ENCODE peak calls at places on chromosome 16, in six cellular contexts. H is stomach, W is esophagus squamous epithelium, Q is suprapubic skin, U is body of pancreas, R is heart left ventricle. T is an unnamed sample.

GRCh38 chr16:814974-815373 is 14.4 kb upstream of the GNG13 start:
- DNase-seq in Q (no peak), W (no peak), H (no peak), R (no peak), U (no peak), T (peak; percentile 92)

GRCh38 chr16:11610121-11610505 is 23.4 kb upstream of the LITAF start:
- DNase-seq in Q (no peak), W (no peak), H (no peak), R (no peak), U (no peak), T (no peak)

GRCh38 chr16:86806838-86807351 is 228.5 kb downstream of the FOXL1 start:
- DNase-seq in R (no peak), U (no peak), Q (no peak), W (no peak), H (no peak), T (no peak)

GRCh38 chr16:48382131-48382530 is 3.1 kb downstream of the SIAH1 start:
- DNase-seq in W (no peak), U (no peak), R (no peak), H (no peak), Q (no peak), T (no peak)

GRCh38 chr16:7364054-7364407 is 31.4 kb downstream of the RBFOX1 start:
- DNase-seq in W (no peak), H (no peak), U (no peak), R (no peak), Q (no peak), T (no peak)

GRCh38 chr16:79402356-79402755 is 198.2 kb downstream of the MAF start:
- DNase-seq in W (no peak), Q (no peak), H (peak; percentile 86), U (peak; percentile 17), R (no peak), T (no peak)

GRCh38 chr16:17019366-17019765 is 451.4 kb downstream of the XYLT1 start:
- DNase-seq in H (no peak), W (no peak), U (no peak), R (no peak), Q (no peak), T (no peak)

GRCh38 chr16:27252206-27252585 is 16.4 kb downstream of the NSMCE1 start:
- DNase-seq in H (no peak), R (no peak), U (no peak), W (no peak), Q (no peak), T (no peak)

GRCh38 chr16:51431517-51432241 is 280.6 kb upstream of the SALL1 start:
- DNase-seq in W (no peak), U (peak; percentile 73), R (no peak), H (no peak), Q (no peak), T (peak; percentile 10)

GRCh38 chr16:52446076-52446475 is 100.9 kb downstream of the TOX3 start:
- DNase-seq in U (no peak), W (no peak), R (no peak), Q (no peak), H (no peak), T (no peak)

GRCh38 chr16:22220076-22220453 is 14.0 kb downstream of the EEF2K start:
- DNase-seq in Q (no peak), R (peak; percentile 80), U (peak; percentile 41), W (no peak), H (no peak), T (no peak)

GRCh38 chr16:50153648-50154368 is 702 bp downstream of the TENT4B start:
- DNase-seq in W (no peak), Q (peak; percentile 80), U (peak; percentile 31), R (peak; percentile 75), H (no peak), T (peak; percentile 55)

GRCh38 chr16:14560523-14560922 is 69.5 kb downstream of the PARN start:
- DNase-seq in W (no peak), Q (no peak), R (no peak), H (no peak), U (no peak), T (no peak)

GRCh38 chr16:53098526-53099317 is 43.9 kb downstream of the CHD9 start:
- DNase-seq in H (peak; percentile 76), U (peak; percentile 72), W (peak; percentile 39), Q (peak; percentile 89), R (peak; percentile 90), T (peak; percentile 54)

GRCh38 chr16:72673118-72673517 is 374.8 kb downstream of the ZFHX3 start:
- DNase-seq in R (no peak), W (no peak), H (no peak), U (no peak), Q (no peak), T (no peak)

GRCh38 chr16:53743149-53743566 is 39.2 kb downstream of the FTO start:
- DNase-seq in W (no peak), U (no peak), R (no peak), H (no peak), Q (no peak), T (no peak)

GRCh38 chr16:47045023-47045422 is 71.5 kb upstream of the DNAJA2 start:
- DNase-seq in H (no peak), U (no peak), W (no peak), R (no peak), Q (no peak), T (no peak)

GRCh38 chr16:65489531-65490023 is 367.7 kb upstream of the CDH11 start:
- DNase-seq in H (no peak), Q (no peak), R (no peak), U (no peak), W (no peak), T (no peak)

GRCh38 chr16:6218855-6219254 is 1113.8 kb upstream of the RBFOX1 start:
- DNase-seq in R (no peak), Q (no peak), H (no peak), W (no peak), U (no peak), T (no peak)

GRCh38 chr16:85522842-85523601 is 90.1 kb upstream of the GSE1 start:
- DNase-seq in H (peak; percentile 75), R (no peak), Q (no peak), W (no peak), U (peak; percentile 56), T (peak; percentile 62)
- TF ChIP-seq POLR2A in H (no peak), R (no peak), Q (no peak), W (no peak), U (no peak), T (no peak)

GRCh38 chr16:70737377-70738082 is 51.7 kb upstream of the MTSS2 start:
- DNase-seq in R (peak; percentile 82), Q (peak; percentile 93), W (no peak), U (peak; percentile 56), H (peak; percentile 55), T (no peak)
- TF ChIP-seq POLR2A in R (peak; percentile 38), Q (no peak), W (peak; percentile 55), U (no peak), H (no peak), T (no peak)

GRCh38 chr16:30756781-30757100 is 5.1 kb downstream of the CFAP119 start:
- DNase-seq in W (no peak), H (no peak), Q (no peak), U (no peak), R (no peak), T (no peak)
- TF ChIP-seq POLR2A in W (no peak), H (no peak), Q (no peak), U (no peak), R (no peak), T (no peak)

GRCh38 chr16:67311607-67312449 is 14.7 kb downstream of the KCTD19 start:
- DNase-seq in Q (no peak), R (no peak), H (no peak), W (no peak), U (no peak), T (peak; percentile 95)
- TF ChIP-seq POLR2A in Q (no peak), R (no peak), H (no peak), W (no peak), U (no peak), T (no peak)

GRCh38 chr16:30923554-30924085 is at the start of gene FBXL19:
- DNase-seq in W (no peak), R (peak; percentile 74), H (no peak), U (peak; percentile 34), Q (no peak), T (no peak)
- TF ChIP-seq POLR2A in W (no peak), R (no peak), H (no peak), U (no peak), Q (no peak), T (peak; percentile 66)

DNA sequence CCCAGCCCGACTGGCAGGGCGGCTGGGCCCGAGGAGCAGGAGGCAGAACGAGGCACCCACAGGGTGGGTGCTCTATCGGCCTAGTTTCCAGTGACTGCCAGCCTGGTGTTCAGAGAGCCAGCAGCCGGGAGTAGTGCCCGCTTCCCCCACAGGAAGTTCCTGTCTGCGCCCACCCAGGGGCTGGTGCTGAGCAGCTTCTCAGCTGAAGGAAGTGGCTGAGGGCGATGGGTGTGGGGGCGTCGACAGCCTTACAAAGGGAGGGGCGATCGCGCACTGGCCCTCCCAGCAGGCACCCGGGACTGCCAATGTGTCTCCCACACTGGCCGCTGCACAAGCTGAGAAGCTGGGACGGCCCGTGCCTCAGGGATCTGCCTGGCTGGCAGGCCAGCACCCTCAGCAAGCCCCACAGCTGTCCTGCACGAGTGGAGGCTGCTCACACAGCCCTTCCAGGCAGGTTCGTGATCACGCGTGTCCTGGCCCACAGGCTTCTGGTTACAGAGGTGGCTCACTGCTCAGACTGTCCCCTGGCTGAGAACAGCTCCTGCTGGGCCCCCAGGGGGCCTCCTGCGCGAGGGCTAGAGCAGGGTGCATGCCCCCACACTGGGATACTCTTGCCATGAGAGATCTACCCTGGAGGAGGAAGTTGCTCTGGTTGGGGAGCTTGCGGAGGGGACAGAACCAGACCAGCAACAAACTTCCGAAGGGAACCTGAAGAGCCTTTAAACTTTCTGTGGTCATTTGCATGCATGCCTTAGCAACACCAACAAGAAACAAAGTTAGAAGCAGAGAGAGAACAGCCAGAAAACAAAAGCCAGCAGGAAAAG is 2.5 kb downstream of the RNF166 start:
- DNase-seq in R (peak; percentile 81), W (no peak), U (no peak), H (peak; percentile 43), Q (no peak), T (no peak)
- TF ChIP-seq POLR2A in R (no peak), W (peak; percentile 24), U (no peak), H (no peak), Q (no peak), T (no peak)

DNA sequence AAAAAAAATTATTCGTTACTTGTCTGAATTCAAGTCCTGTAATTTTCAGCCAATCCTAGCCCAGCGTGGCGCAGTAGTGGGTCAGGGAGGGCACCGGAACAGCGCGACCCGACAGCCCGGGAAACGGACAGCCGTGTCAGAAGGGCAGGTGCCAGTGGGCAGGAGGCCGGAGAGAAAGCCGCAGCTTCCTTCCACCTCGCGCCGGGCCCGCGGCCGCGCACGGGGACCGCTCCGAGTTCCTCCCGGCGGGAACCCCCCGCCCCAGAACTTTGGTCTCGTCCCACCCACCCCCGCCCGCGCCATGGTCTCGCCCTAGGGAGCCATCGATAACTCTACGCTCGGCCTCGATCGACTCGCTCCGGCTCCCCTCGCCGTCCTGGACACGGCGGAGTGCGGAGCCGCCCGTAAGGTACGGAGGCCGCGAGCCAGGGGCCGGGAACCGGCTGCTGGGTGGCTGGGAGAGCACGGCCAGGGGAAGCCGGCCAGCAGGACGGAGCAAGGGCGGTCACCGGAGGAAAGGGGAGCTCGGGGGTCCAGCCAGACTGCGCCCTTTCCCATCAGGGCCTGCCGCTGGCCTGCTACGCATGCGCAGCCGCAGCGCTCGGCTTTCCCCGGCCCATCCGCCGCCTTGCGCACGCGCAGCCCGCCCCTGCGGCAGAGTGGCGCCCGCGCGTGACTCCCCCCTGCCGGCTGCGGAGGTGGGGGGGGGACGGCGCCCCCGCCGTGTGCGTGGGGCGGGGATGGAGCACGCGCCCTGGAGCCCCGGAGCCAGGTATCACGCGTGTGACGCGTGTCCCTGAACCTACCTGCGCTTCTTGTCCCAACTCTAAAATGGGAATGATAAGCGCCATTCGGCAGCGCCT is at the start of gene MLST8:
- DNase-seq in R (peak; percentile 96), Q (peak; percentile 92), U (peak; percentile 90), H (peak; percentile 87), W (peak; percentile 57), T (peak; percentile 99)
- TF ChIP-seq POLR2A in R (peak; percentile 73), Q (no peak), U (peak; percentile 86), H (no peak), W (peak; percentile 67), T (peak; percentile 52)